ENCODE peak calls at places on chromosomes 7 and 10, in five cellular contexts. F is PC-3, N is Panc1, J is A549, I is heart left ventricle. M is an unnamed sample.

GRCh38 chr7:40418445-40418844 is 283.6 kb downstream of the SUGCT start:
- DNase-seq in F (no peak), N (no peak), J (no peak), I (no peak), M (no peak)

GRCh38 chr7:41698114-41698513 is 4.8 kb downstream of the INHBA start:
- DNase-seq in F (peak; percentile 63), N (no peak), J (no peak), I (no peak), M (no peak)

GRCh38 chr7:80829527-80829926 is 89.3 kb downstream of the SEMA3C start:
- DNase-seq in F (peak; percentile 30), N (no peak), J (no peak), I (no peak), M (no peak)

GRCh38 chr10:3077506-3077905 is 10.2 kb downstream of the PFKP start:
- DNase-seq in F (peak; percentile 33), N (no peak), J (no peak), I (no peak), M (no peak)

GRCh38 chr10:24483701-24484100 is 240.0 kb downstream of the ARHGAP21 start:
- DNase-seq in F (peak; percentile 91), N (no peak), J (peak; percentile 91), I (no peak), M (no peak)

GRCh38 chr7:155574556-155574955 is 28.2 kb upstream of the CNPY1 start:
- DNase-seq in F (no peak), N (no peak), J (no peak), I (no peak), M (no peak)

GRCh38 chr7:132255898-132256297 is 320.4 kb downstream of the PLXNA4 start:
- DNase-seq in F (no peak), N (no peak), J (no peak), I (peak; percentile 66), M (no peak)

GRCh38 chr10:27558612-27559020 is 54.5 kb downstream of the RAB18 start:
- DNase-seq in F (peak; percentile 69), N (peak; percentile 22), J (peak; percentile 28), I (peak; percentile 44), M (peak; percentile 66)

GRCh38 chr7:138848056-138848975 is 50.3 kb upstream of the ATP6V0A4 start:
- DNase-seq in F (no peak), N (no peak), J (no peak), I (no peak), M (no peak)

GRCh38 chr7:158264881-158265742 is 322.5 kb downstream of the PTPRN2 start:
- DNase-seq in F (no peak), N (no peak), J (no peak), I (no peak), M (no peak)

GRCh38 chr7:17015575-17015974 is 133.8 kb upstream of the AGR3 start:
- DNase-seq in F (no peak), N (no peak), J (no peak), I (no peak), M (no peak)

GRCh38 chr10:8767616-8768015 is 713.1 kb downstream of the GATA3 start:
- DNase-seq in F (no peak), N (no peak), J (no peak), I (no peak), M (no peak)

GRCh38 chr10:42997849-42998165 is 79.1 kb upstream of the RET start:
- DNase-seq in F (no peak), N (no peak), J (no peak), I (no peak), M (no peak)

GRCh38 chr10:43877001-43877400 is 228.3 kb upstream of the ZNF32 start:
- DNase-seq in F (no peak), N (no peak), J (no peak), I (no peak), M (no peak)

GRCh38 chr7:8785081-8785480 is 351.7 kb downstream of the NXPH1 start:
- DNase-seq in F (no peak), N (no peak), J (no peak), I (no peak), M (no peak)

GRCh38 chr10:59877191-59877671 is 29.1 kb downstream of the CCDC6 start:
- DNase-seq in F (peak; percentile 61), N (no peak), J (no peak), I (no peak), M (no peak)

GRCh38 chr10:97428572-97428981 is 2.6 kb downstream of the PGAM1 start:
- DNase-seq in F (no peak), N (no peak), J (no peak), I (no peak), M (no peak)

GRCh38 chr10:12777840-12778585 is 223.5 kb downstream of the CCDC3 start:
- DNase-seq in F (no peak), N (no peak), J (no peak), I (no peak), M (no peak)

GRCh38 chr7:35805876-35806275 is 5.0 kb downstream of the SEPTIN7 start:
- DNase-seq in F (no peak), N (no peak), J (no peak), I (no peak), M (no peak)

GRCh38 chr10:10852464-10852863 is 165.2 kb upstream of the CELF2 start:
- DNase-seq in F (no peak), N (no peak), J (no peak), I (no peak), M (no peak)

GRCh38 chr7:106462365-106462859 is 177.6 kb upstream of the NAMPT start:
- DNase-seq in F (peak; percentile 81), N (peak; percentile 58), J (no peak), I (no peak), M (no peak)

GRCh38 chr10:88062798-88063472 is 199.5 kb downstream of the PTEN start:
- DNase-seq in F (no peak), N (no peak), J (no peak), I (no peak), M (no peak)

GRCh38 chr7:132322981-132323380 is 253.3 kb downstream of the PLXNA4 start:
- DNase-seq in F (no peak), N (no peak), J (no peak), I (no peak), M (no peak)

GRCh38 chr10:23081156-23081833 is 14.1 kb upstream of the MSRB2 start:
- DNase-seq in F (peak; percentile 47), N (no peak), J (no peak), I (no peak), M (no peak)

GRCh38 chr7:128791121-128791967 is 424 bp upstream of the CCDC136 start:
- DNase-seq in F (peak; percentile 57), N (no peak), J (peak; percentile 70), I (peak; percentile 81), M (peak; percentile 78)

GRCh38 chr10:124622158-124622557 is 122.0 kb downstream of the FAM53B start:
- DNase-seq in F (no peak), N (no peak), J (no peak), I (no peak), M (no peak)

GRCh38 chr10:73873843-73874215 is 526 bp downstream of the CAMK2G start:
- DNase-seq in F (no peak), N (no peak), J (no peak), I (no peak), M (no peak)

GRCh38 chr7:46357851-46358250 is 436.8 kb upstream of the IGFBP3 start:
- DNase-seq in F (no peak), N (no peak), J (no peak), I (no peak), M (no peak)

GRCh38 chr7:66505531-66506451 is 122.9 kb upstream of the KCTD7 start:
- DNase-seq in F (no peak), N (no peak), J (no peak), I (no peak), M (peak; percentile 57)

GRCh38 chr7:71132521-71133231 is 732 bp downstream of the GALNT17 start:
- DNase-seq in F (no peak), N (no peak), J (no peak), I (peak; percentile 29), M (no peak)

GRCh38 chr10:61503051-61503450 is 49.9 kb upstream of the TMEM26 start:
- DNase-seq in F (peak; percentile 55), N (no peak), J (no peak), I (no peak), M (no peak)

DNA sequence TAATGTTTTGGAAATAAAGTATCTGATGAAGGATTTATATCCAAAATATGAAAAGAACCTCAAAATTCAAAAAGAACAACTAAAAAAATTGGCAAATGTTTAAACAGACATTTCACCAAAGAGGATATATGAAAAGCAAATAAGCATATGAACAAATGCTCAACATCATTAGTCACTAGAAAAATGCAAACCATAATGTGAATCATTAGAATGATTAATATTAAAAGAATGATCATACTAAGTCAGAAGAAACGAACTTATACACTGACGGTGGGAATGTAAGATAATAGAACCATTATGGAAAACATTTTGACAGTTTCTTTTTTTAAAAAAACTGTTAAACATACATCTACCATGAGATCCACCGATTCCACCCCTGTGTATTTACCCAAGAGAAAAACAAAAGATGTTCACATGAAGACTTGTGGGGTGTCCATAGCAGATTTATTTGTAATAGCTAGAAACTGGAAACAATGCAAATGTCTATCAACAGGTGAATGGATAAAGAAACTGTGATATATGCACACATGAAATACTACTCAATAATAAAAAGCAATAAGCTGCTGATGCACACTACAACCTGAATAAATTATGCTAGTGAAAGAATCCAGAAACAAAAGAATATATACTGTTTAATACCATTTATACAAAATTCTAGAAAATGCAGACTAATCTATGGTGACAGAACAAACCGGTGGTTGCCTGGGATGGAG is 35.7 kb downstream of the PRKG1 start:
- DNase-seq in F (peak; percentile 99), N (no peak), J (no peak), I (no peak), M (no peak)
- H3K4me1 ChIP-seq in F (peaks cover 39% of the 10 kb centered on the region), N (no peaks in the 10 kb centered on the region), J (no peaks in the 10 kb centered on the region), I (peaks cover 7% of the 10 kb centered on the region), M (no peaks in the 10 kb centered on the region)

GRCh38 chr7:44533301-44534055 is 7.7 kb downstream of the NPC1L1 start:
- DNase-seq in F (no peak), N (no peak), J (no peak), I (peak; percentile 48), M (no peak)
- TF ChIP-seq CTCF in F (no peak), N (no peak), J (no peak), I (no peak), M (no peak)

DNA sequence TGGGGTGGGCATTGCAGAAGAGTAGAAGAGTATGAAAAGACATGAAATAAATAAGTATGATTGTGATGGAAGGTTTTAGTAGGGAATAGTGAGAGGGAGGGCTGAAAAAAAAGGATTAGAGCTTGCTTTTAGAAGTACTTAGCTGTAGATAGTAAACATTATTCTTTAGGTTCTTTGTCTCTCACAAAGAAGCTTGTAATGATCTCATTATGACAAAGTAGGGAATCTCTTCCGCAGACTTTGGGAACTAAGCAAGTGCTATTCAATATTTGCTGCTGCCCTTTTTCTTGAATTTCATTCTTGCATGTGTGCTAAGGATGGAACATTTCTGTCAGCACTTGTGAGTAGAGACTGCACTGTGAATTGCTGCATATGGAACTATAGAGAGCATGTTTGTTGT is 173.3 kb downstream of the ST7 start:
- DNase-seq in F (peak; percentile 22), N (no peak), J (no peak), I (no peak), M (no peak)
- H3K4me1 ChIP-seq in F (peaks cover 60% of the 10 kb centered on the region), N (peaks cover 27% of the 10 kb centered on the region), J (peaks cover 68% of the 10 kb centered on the region), I (peaks cover 3% of the 10 kb centered on the region), M (no peaks in the 10 kb centered on the region)

DNA sequence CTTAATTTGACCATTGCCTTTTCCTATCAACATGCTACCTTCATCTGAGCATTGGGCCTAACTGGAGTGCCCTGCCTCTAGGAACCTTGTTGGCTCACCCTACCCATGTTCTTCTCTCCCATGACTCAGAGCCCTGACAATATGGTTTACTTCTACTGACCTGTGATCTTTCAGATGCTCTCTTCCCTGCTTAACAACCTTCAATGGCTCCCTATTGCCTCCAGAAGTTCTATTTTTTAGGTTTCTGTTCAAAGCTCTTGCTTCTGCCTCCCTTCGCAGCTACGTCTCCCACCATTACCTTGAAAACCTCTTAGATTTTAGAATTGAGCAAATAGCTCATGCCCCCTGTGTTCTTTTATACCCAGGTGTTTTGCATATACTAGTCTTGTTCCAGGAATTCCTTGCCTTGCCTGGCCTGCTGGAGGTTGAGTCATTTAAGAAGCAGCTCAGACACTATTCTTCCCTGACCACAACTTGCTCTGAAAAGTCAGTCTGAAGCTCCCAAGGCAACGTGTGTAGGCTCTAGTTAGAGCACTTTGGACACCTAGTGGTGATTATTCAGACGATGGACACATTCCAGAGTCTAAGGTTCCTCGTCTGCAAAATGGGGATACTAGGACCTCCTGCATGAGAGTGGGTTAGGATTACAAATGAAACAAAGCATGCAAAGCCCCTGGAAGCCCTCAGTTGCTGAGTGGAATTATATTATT is 64.4 kb upstream of the EMX2 start:
- DNase-seq in F (peak; percentile 76), N (peak; percentile 30), J (peak; percentile 47), I (no peak), M (no peak)
- TF ChIP-seq CTCF in F (peak; percentile 60), N (peak; percentile 72), J (peak; percentile 26), I (no peak), M (no peak)